ENCODE peak calls at places on chromosomes 3 and 15, in six cellular contexts. I, X, W, Y, A and R are unnamed samples.

GRCh38 chr15:100042558-100042957 is 299.2 kb downstream of the ADAMTS17 start:
- DNase-seq in I (no peak), X (no peak), W (no peak), Y (no peak), A (no peak), R (no peak)

GRCh38 chr15:90013503-90013937 is 12.4 kb downstream of the ZNF710 start:
- DNase-seq in X (peak), W (peak), A (no peak), I (no peak), Y (no peak), R (no peak)

GRCh38 chr3:16378920-16379319 is 113.9 kb downstream of the OXNAD1 start:
- DNase-seq in Y (no peak), A (no peak), W (no peak), I (no peak), X (no peak), R (no peak)

GRCh38 chr3:57958642-57959406 is 49.4 kb upstream of the FLNB start:
- DNase-seq in I (no peak), Y (peak), X (no peak), W (no peak), A (no peak), R (no peak)

GRCh38 chr15:59329570-59330350 is 42.9 kb downstream of the MYO1E start:
- DNase-seq in I (no peak), A (no peak), Y (peak), W (no peak), X (no peak), R (no peak)

GRCh38 chr3:72977463-72977862 is 19.1 kb upstream of the PPP4R2 start:
- DNase-seq in Y (no peak), I (no peak), W (no peak), A (no peak), X (no peak), R (no peak)

GRCh38 chr3:133943639-133944131 is 48.0 kb upstream of the RAB6B start:
- DNase-seq in A (no peak), Y (peak), I (no peak), W (peak), X (no peak), R (no peak)

GRCh38 chr15:84151205-84151931 is 84.2 kb upstream of the GOLGA6L4 start:
- DNase-seq in I (no peak), X (no peak), W (no peak), A (no peak), Y (no peak), R (no peak)

GRCh38 chr3:127889976-127890650 is 24.9 kb upstream of the KBTBD12 start:
- DNase-seq in A (no peak), I (no peak), Y (no peak), W (no peak), X (no peak), R (no peak)

GRCh38 chr15:41648770-41649169 is 11.4 kb upstream of the MGA start:
- DNase-seq in X (no peak), W (no peak), Y (no peak), A (no peak), I (no peak), R (no peak)

GRCh38 chr3:126102530-126102951 is 18.6 kb upstream of the SLC41A3 start:
- DNase-seq in A (no peak), W (no peak), X (no peak), I (no peak), Y (no peak), R (no peak)